ENCODE peak calls at places on chromosomes 1 and 21, in eight cellular contexts. E is epithelial cell of esophagus, G is AG04450, S is mesothelial cell of epicardium, C is fibroblast of mammary gland, V is IMR-90, Y is Caco-2, J is GM13977. W is an unnamed sample.

GRCh38 chr1:45654540-45655280 is 30.9 kb upstream of the CCDC17 start:
- DNase-seq in E (peak), G (no peak), S (no peak), C (peak), V (peak), Y (no peak), J (peak), W (no peak)

GRCh38 chr1:113453771-113454083 is 63.4 kb downstream of the MAGI3 start:
- DNase-seq in E (no peak), G (no peak), S (no peak), C (no peak), V (peak), Y (no peak), J (no peak), W (no peak)

GRCh38 chr1:174911626-174912025 is 88.1 kb upstream of the CACYBP start:
- DNase-seq in E (no peak), G (no peak), S (no peak), C (no peak), V (no peak), Y (no peak), J (no peak), W (no peak)

GRCh38 chr21:36695671-36696389 is 3.1 kb upstream of the SIM2 start:
- DNase-seq in E (no peak), G (no peak), S (peak), C (no peak), V (no peak), Y (no peak), J (no peak), W (no peak)

GRCh38 chr1:150972417-150972940 is 2.2 kb downstream of the CERS2 start:
- DNase-seq in E (no peak), G (no peak), S (no peak), C (no peak), V (no peak), Y (no peak), J (no peak), W (no peak)

GRCh38 chr1:10685851-10686403 is 110.5 kb downstream of the CASZ1 start:
- DNase-seq in E (no peak), G (no peak), S (no peak), C (no peak), V (peak), Y (peak), J (no peak), W (no peak)

GRCh38 chr21:37799193-37800121 is 116.8 kb downstream of the KCNJ6 start:
- DNase-seq in E (no peak), G (no peak), S (no peak), C (no peak), V (peak), Y (no peak), J (no peak), W (no peak)

GRCh38 chr1:51689643-51690042 is 72.8 kb downstream of the OSBPL9 start:
- DNase-seq in E (no peak), G (no peak), S (no peak), C (no peak), V (no peak), Y (no peak), J (no peak), W (no peak)

GRCh38 chr1:109760581-109761226 is 3.0 kb downstream of the EPS8L3 start:
- DNase-seq in E (no peak), G (no peak), S (peak), C (no peak), V (no peak), Y (no peak), J (no peak), W (no peak)

GRCh38 chr21:16569679-16570078 is 839.9 kb downstream of the USP25 start:
- DNase-seq in E (no peak), G (no peak), S (no peak), C (no peak), V (peak), Y (no peak), J (no peak), W (no peak)

GRCh38 chr1:187464320-187464719 is 635.6 kb downstream of the PLA2G4A start:
- DNase-seq in E (no peak), G (no peak), S (no peak), C (no peak), V (no peak), Y (no peak), J (no peak), W (no peak)

GRCh38 chr1:212754715-212755114 is 36.9 kb downstream of the NSL1 start:
- DNase-seq in E (no peak), G (no peak), S (no peak), C (no peak), V (no peak), Y (no peak), J (no peak), W (no peak)

GRCh38 chr1:87636198-87636892 is 307.7 kb downstream of the LMO4 start:
- DNase-seq in E (no peak), G (no peak), S (no peak), C (no peak), V (no peak), Y (no peak), J (no peak), W (no peak)

GRCh38 chr1:30379684-30380624 is 343.4 kb downstream of the MATN1 start:
- DNase-seq in E (peak), G (peak), S (peak), C (peak), V (peak), Y (peak), J (peak), W (peak)

GRCh38 chr1:109910123-109910962 is at the start of gene CSF1:
- DNase-seq in E (no peak), G (peak), S (peak), C (peak), V (peak), Y (peak), J (peak), W (peak)

GRCh38 chr1:150144606-150145005 is 5.1 kb upstream of the PLEKHO1 start:
- DNase-seq in E (no peak), G (no peak), S (no peak), C (no peak), V (no peak), Y (no peak), J (no peak), W (no peak)

GRCh38 chr1:113859478-113860175 is 11.9 kb downstream of the PTPN22 start:
- DNase-seq in E (no peak), G (no peak), S (no peak), C (no peak), V (no peak), Y (no peak), J (no peak), W (no peak)

GRCh38 chr1:247385283-247385682 is 30.7 kb upstream of the NLRP3 start:
- DNase-seq in E (no peak), G (no peak), S (no peak), C (peak), V (peak), Y (no peak), J (no peak), W (no peak)

GRCh38 chr21:40707271-40707670 is 139.7 kb downstream of the DSCAM start:
- DNase-seq in E (peak), G (no peak), S (no peak), C (no peak), V (no peak), Y (no peak), J (no peak), W (no peak)

GRCh38 chr1:30684881-30685795 is 38.2 kb downstream of the MATN1 start:
- DNase-seq in E (no peak), G (no peak), S (peak), C (no peak), V (no peak), Y (peak), J (no peak), W (peak)

GRCh38 chr1:28296401-28297220 is 32.2 kb upstream of the MED18 start:
- DNase-seq in E (peak), G (no peak), S (peak), C (peak), V (no peak), Y (peak), J (no peak), W (no peak)

GRCh38 chr1:21932127-21932526 is 5.0 kb downstream of the HSPG2 start:
- DNase-seq in E (peak), G (peak), S (no peak), C (peak), V (peak), Y (no peak), J (no peak), W (no peak)

GRCh38 chr1:9275567-9276034 is 17.1 kb upstream of the SPSB1 start:
- DNase-seq in E (peak), G (no peak), S (no peak), C (peak), V (peak), Y (no peak), J (peak), W (peak)

DNA sequence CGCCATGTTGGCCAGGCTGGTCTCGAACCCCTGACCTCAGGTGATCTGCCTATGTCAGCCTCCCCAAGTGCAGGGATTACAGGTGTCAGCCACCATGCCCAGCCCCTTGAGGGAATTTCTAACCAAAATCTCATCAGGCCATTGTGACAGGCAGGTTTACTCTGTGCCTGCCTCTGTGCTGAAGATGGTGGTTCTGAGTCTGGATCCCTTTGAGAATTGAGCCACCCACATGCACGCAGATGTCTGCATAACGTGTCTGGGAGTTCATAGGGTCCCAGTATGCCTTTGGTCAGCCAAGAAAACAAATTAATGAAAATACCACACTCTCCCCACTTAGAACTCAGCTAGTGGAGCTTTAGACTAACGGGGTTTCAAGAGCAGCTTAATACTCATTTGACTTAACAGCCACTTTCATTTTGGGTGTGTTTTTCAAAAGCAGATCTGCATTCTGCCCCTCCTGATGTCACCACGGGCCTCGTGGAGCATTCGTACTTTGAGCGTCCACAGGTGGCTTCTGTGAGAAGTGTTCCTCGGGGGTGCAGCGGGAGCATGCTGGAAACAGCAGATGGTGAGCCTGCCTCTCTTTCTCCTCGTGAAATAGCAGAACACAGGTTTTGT is 45.3 kb downstream of the DIP2A start:
- DNase-seq in E (no peak), G (no peak), S (no peak), C (no peak), V (no peak), Y (no peak), J (peak), W (no peak)
- TF ChIP-seq CTCF in E (no peak), G (no peak), S (no peak), C (no peak), V (no peak), Y (no peak), J (peak), W (no peak)

DNA sequence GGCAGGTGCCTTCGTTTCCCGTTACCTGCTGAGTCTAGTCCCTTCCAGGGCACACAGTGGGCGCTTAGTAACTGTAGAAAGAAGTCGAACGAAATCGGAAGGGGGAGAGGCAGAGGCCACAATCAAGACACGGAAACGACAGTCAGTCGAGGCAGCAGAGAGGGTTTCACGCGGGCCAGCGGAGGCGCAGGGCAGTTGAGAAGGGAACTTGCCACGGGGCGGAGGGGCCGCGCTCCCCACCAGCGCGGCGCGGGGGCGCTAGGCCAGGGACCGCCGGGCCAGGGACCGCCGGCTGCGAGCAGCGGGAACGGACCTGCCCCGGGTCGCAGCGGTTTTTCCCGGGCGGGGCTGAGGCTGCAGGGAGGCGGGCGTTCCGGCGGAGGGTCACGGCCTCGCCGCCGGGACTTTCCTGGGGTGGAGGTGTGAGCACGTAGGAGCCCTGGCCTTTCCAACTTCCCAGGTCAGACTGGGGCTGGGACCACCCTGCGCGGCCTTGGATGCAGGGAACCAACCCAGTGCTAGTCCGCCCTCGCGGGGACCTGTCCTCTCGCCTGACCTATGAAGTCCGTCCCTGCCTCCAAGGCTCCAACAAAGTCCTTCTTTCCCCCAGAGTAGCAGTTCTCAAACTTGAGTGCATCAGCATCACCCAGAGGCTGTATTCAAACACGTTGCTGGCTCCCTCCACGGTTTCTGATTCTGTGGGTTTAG is 150.1 kb upstream of the FGGY start:
- DNase-seq in E (no peak), G (no peak), S (peak), C (peak), V (peak), Y (peak), J (peak), W (peak)
- TF ChIP-seq CTCF in E (no peak), G (no peak), S (no peak), C (no peak), V (peak), Y (no peak), J (peak), W (no peak)

GRCh38 chr1:3775498-3776230 is 3.1 kb downstream of the SMIM1 start:
- DNase-seq in E (peak), G (peak), S (no peak), C (peak), V (peak), Y (no peak), J (peak), W (peak)
- TF ChIP-seq CTCF in E (peak), G (no peak), S (no peak), C (no peak), V (peak), Y (peak), J (peak), W (peak)

GRCh38 chr1:154324241-154324640 is 1.1 kb upstream of the ATP8B2 start:
- DNase-seq in E (no peak), G (no peak), S (no peak), C (no peak), V (no peak), Y (no peak), J (no peak), W (no peak)
- TF ChIP-seq CTCF in E (no peak), G (no peak), S (no peak), C (no peak), V (no peak), Y (no peak), J (no peak), W (no peak)

DNA sequence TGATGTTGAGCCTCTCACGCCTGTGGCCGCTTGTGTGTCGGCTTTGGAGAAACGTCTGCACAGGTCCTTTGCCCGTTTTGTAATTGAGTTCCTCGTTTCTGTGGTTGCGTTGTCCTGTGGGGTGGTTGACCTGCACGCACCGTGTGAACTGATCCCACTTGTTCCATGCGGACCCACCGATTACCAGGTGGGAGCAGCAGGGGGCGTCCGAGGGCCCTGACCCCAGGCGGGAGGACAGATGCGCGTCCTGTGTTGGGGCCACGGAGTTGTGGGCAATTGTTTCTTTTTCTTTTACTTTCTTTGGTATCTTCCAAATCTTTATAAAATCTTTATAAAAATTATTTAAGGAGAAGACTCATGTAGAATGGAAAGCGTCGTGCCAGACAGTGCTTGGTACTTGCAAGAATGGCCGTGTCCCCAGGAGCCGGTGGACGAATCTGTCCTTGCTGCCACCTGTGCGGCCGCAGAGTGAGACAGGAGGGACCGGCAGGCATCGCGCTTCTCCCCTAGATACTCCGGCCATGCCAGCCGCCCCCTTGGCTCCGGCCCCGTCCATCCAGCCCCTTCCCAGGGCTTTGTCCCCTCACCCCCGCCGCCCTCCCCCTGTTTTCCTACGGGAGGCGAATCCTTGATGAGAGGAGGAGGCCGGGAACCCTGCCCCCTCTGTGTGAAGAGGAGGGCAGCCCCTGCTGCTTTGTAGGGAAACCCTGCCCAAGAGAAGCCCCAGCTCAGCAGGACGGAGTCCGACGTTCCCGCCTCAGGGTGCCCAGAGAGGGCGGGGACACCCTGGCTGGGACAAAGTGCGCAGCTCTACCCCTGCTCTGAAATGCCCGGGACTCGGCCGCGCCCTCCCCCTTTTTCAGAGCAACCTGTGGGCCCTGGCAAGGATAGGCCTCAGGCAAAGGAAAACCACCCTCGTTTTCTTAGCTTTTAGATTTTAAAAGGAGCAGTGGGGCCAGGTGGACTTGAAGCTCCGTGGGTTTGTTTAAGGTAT is 41.7 kb downstream of the PRKCZ start:
- DNase-seq in E (no peak), G (no peak), S (peak), C (peak), V (no peak), Y (peak), J (no peak), W (peak)
- TF ChIP-seq CTCF in E (peak), G (peak), S (peak), C (peak), V (peak), Y (peak), J (peak), W (peak)

DNA sequence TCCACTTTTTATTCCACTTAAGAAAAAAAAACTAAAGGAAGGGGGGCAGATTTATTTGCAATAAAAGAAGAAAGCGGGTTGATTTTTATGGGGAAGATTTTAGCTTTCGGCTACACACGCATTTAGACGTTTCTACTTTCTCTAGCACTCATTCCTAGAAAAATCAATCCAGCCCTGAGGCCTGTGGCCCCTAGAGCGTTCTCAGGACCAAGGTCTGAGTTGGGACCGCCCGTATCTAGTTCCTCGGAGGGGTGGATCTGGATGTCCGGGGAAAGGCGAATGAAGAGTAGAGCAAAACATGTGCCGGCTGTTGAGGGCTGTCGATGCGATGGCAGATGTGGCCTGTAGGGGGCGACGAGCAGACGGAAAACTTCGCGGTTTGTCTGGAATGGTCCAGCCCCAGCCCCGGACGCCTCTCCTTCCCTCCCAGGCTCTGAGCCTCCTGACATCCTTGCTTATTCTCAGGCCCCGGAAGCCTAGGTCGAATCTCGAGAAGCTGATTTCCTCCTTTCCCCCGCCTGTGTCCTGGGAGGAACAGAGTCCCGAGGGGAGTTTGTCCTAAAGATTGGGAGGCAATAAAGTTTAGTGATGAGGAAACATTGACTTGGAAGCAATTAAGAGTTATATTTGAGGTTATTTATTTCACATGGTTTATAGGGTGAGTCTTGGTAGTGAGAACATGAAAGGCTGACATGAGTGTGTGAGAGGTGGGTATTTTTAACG is 5.2 kb downstream of the FOXD3 start:
- DNase-seq in E (peak), G (peak), S (peak), C (peak), V (peak), Y (peak), J (peak), W (peak)
- TF ChIP-seq CTCF in E (peak), G (peak), S (peak), C (peak), V (peak), Y (peak), J (peak), W (peak)

DNA sequence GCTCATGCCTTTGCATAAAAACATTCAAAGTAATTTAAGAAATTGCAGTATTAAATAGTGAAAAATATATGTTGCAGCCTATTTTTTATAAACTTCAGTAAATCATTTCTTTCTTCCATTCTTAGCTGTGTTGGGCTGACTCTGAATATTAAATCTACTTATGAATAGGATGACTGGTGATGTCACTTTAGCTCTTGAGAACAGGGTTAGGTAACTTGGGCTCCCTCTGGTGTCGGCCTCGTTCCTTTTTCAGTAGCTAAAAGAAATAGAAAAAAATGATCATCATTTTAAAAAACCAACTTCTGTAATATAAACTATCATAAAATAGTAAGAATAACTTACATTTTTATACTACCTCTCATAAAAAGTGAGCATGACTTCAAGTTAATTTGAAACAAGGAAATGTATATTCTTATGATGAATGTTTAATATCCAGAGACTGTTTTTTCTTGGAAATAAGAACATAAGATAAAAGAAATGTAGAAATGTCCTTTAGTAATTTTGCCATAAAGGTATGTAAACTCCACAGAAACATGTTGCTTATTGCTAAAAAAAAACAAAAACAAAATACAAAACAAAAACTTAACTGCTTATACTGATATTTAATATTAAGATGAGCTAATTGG is 26.8 kb upstream of the NCAM2 start:
- DNase-seq in E (peak), G (peak), S (peak), C (peak), V (peak), Y (peak), J (no peak), W (peak)
- TF ChIP-seq CTCF in E (peak), G (peak), S (peak), C (peak), V (peak), Y (peak), J (peak), W (peak)

GRCh38 chr1:171984850-171985485 is 143.7 kb downstream of the DNM3 start:
- DNase-seq in E (peak), G (no peak), S (no peak), C (peak), V (peak), Y (peak), J (peak), W (no peak)
- TF ChIP-seq CTCF in E (peak), G (peak), S (peak), C (peak), V (peak), Y (peak), J (peak), W (peak)

GRCh38 chr1:24639094-24639493 is 4.0 kb upstream of the SRRM1 start:
- DNase-seq in E (no peak), G (no peak), S (no peak), C (no peak), V (no peak), Y (no peak), J (no peak), W (no peak)
- TF ChIP-seq CTCF in E (no peak), G (no peak), S (no peak), C (no peak), V (no peak), Y (no peak), J (no peak), W (no peak)

W was measured in activated CD8-positive, alpha-beta T cell treated with anti-CD3 and anti-CD28 coated beads for 36 hours.